ENCODE peak calls at places on chromosome 1, in ten cellular contexts. B is SHP77; F is kidney epithelial cell; J is stimulated activated CD8-positive, alpha-beta memory T cell treated with anti-CD3 and anti-CD28 coated beads, Interleukin-2, amount 100 ng/mL, for 1 hour; D is T-cell; Y is activated naive CD8-positive, alpha-beta T cell treated with anti-CD3 and anti-CD28 coated beads, Interleukin-2, amount 10 ng/mL, durations not matched to agents 7 days and 5 days; Z is MM.1S; G is GM13976; Q is astrocyte; E is activated gamma-delta T cell treated with Interleukin-2 at 50 U/mL for 16 hours. U is an unnamed sample.

GRCh38 chr1:155893389-155894142 is 17.6 kb downstream of the RIT1 start:
- DNase-seq in E (peak; percentile 5), F (peak; percentile 57), Y (no peak), B (peak; percentile 6), Q (peak; percentile 85), Z (peak; percentile 30), J (no peak), D (no peak), G (no peak), U (no peak)

GRCh38 chr1:22414244-22414751 is 37.4 kb upstream of the ZBTB40 start:
- DNase-seq in Y (no peak), D (no peak), J (no peak), B (peak; percentile 88), Z (no peak), E (no peak), G (no peak), F (no peak), Q (no peak), U (peak; percentile 71)

GRCh38 chr1:17866451-17867029 is 111.4 kb downstream of the ACTL8 start:
- DNase-seq in B (no peak), J (no peak), E (no peak), G (no peak), Y (no peak), F (peak; percentile 63), Q (peak; percentile 87), Z (no peak), D (no peak), U (no peak)

GRCh38 chr1:167057297-167057688 is 32.9 kb downstream of the GPA33 start:
- DNase-seq in J (no peak), Z (peak; percentile 86), Q (peak; percentile 18), B (peak; percentile 71), F (no peak), G (peak; percentile 59), E (no peak), Y (peak; percentile 51), D (no peak), U (peak; percentile 67)

GRCh38 chr1:209667701-209668100 is 7.5 kb upstream of the G0S2 start:
- DNase-seq in E (no peak), Z (no peak), Q (no peak), F (no peak), B (no peak), G (no peak), D (no peak), J (no peak), Y (no peak), U (no peak)

GRCh38 chr1:224433041-224433670 is 1.4 kb downstream of the WDR26 start:
- DNase-seq in Y (no peak), E (no peak), D (no peak), G (no peak), F (no peak), Z (peak; percentile 35), B (no peak), J (no peak), Q (no peak), U (no peak)

GRCh38 chr1:10109372-10109771 is 76.6 kb downstream of the UBE4B start:
- DNase-seq in Y (no peak), Z (no peak), F (no peak), J (no peak), G (no peak), D (no peak), Q (no peak), E (no peak), B (no peak), U (no peak)

GRCh38 chr1:202131956-202132821 is 9.5 kb downstream of the GPR37L1 start:
- DNase-seq in J (no peak), E (no peak), F (no peak), Q (no peak), B (no peak), Y (no peak), D (no peak), G (no peak), Z (peak; percentile 4), U (no peak)

GRCh38 chr1:202628646-202629215 is 81.5 kb downstream of the SYT2 start:
- DNase-seq in F (no peak), E (no peak), B (no peak), G (no peak), Q (no peak), Y (no peak), Z (no peak), D (no peak), J (no peak), U (no peak)

GRCh38 chr1:78519446-78519845 is 28.7 kb downstream of the PTGFR start:
- DNase-seq in Y (no peak), Q (peak; percentile 29), G (no peak), F (no peak), D (no peak), B (no peak), E (no peak), Z (no peak), J (no peak), U (no peak)

GRCh38 chr1:109024651-109025050 is 17.3 kb downstream of the WDR47 start:
- DNase-seq in Y (no peak), Q (no peak), Z (no peak), B (no peak), J (no peak), D (no peak), E (no peak), F (no peak), G (no peak), U (no peak)

GRCh38 chr1:235937123-235937522 is 70.4 kb upstream of the LYST start:
- DNase-seq in F (no peak), Z (no peak), E (no peak), Y (no peak), G (peak; percentile 54), Q (no peak), J (no peak), D (no peak), B (no peak), U (no peak)

GRCh38 chr1:191752342-191752741 is 405.9 kb upstream of the RGS18 start:
- DNase-seq in J (no peak), Q (no peak), Y (no peak), Z (no peak), E (no peak), B (no peak), F (no peak), G (no peak), D (no peak), U (no peak)

GRCh38 chr1:233975486-233975885 is 71.0 kb downstream of the SLC35F3 start:
- DNase-seq in F (no peak), D (no peak), E (no peak), Q (no peak), B (no peak), Z (no peak), G (no peak), J (no peak), Y (no peak), U (no peak)

GRCh38 chr1:145965119-145965744 is 742 bp downstream of the POLR3GL start:
- DNase-seq in B (no peak), J (no peak), Y (no peak), D (no peak), Z (no peak), G (no peak), F (no peak), Q (no peak), E (no peak), U (no peak)

GRCh38 chr1:210332719-210333398 is 4.2 kb downstream of the HHAT start:
- DNase-seq in B (no peak), Q (peak; percentile 68), Y (peak; percentile 36), G (peak; percentile 36), D (peak; percentile 40), E (peak; percentile 44), Z (peak; percentile 99), J (no peak), F (no peak), U (no peak)

GRCh38 chr1:17010601-17011438 is 908 bp downstream of the ATP13A2 start:
- DNase-seq in Z (no peak), J (no peak), B (peak; percentile 11), Q (no peak), D (no peak), E (no peak), F (no peak), Y (peak; percentile 50), G (peak; percentile 52), U (peak; percentile 28)

GRCh38 chr1:159798893-159799292 is 3.3 kb upstream of the FCRL6 start:
- DNase-seq in J (no peak), B (peak; percentile 81), Q (peak; percentile 73), F (peak; percentile 26), E (peak; percentile 26), Y (no peak), D (peak; percentile 22), Z (peak; percentile 67), G (peak; percentile 64), U (peak; percentile 79)

GRCh38 chr1:8134546-8135235 is 108.6 kb upstream of the ERRFI1 start:
- DNase-seq in Y (no peak), G (no peak), E (no peak), Q (peak; percentile 65), J (no peak), Z (no peak), D (no peak), B (no peak), F (no peak), U (no peak)

GRCh38 chr1:21655748-21656147 is 13.4 kb downstream of the RAP1GAP start:
- DNase-seq in F (no peak), B (no peak), Q (no peak), E (no peak), D (no peak), Z (no peak), G (no peak), Y (no peak), J (no peak), U (no peak)

GRCh38 chr1:156832434-156832833 is 15.8 kb upstream of the SH2D2A start:
- DNase-seq in J (no peak), F (no peak), G (no peak), Y (no peak), Q (no peak), Z (no peak), E (no peak), B (no peak), D (no peak), U (no peak)

GRCh38 chr1:27577504-27578188 is 26.3 kb downstream of the AHDC1 start:
- DNase-seq in Z (no peak), D (no peak), Q (no peak), E (no peak), F (no peak), G (no peak), B (peak; percentile 49), J (no peak), Y (no peak), U (peak; percentile 18)

GRCh38 chr1:28264897-28265296 is 5.6 kb downstream of the SESN2 start:
- DNase-seq in D (no peak), E (no peak), J (no peak), B (no peak), Z (no peak), Y (no peak), F (no peak), G (no peak), Q (no peak), U (no peak)

GRCh38 chr1:53662951-53663350 is 76.0 kb downstream of the GLIS1 start:
- DNase-seq in F (no peak), J (no peak), E (no peak), D (no peak), B (no peak), Y (no peak), Q (no peak), Z (no peak), G (no peak), U (no peak)

GRCh38 chr1:13549521-13549920 is 34.1 kb upstream of the PDPN start:
- DNase-seq in B (no peak), G (no peak), Z (no peak), F (no peak), D (no peak), Q (no peak), Y (no peak), J (no peak), E (no peak), U (no peak)

GRCh38 chr1:30908446-30908885 is at the start of gene SDC3:
- DNase-seq in F (no peak), Q (no peak), J (no peak), G (peak; percentile 66), D (no peak), B (peak; percentile 25), E (no peak), Z (peak; percentile 25), Y (no peak), U (no peak)

GRCh38 chr1:17547271-17547670 is 7.8 kb downstream of the ARHGEF10L start:
- DNase-seq in Y (no peak), G (no peak), J (no peak), Z (no peak), D (no peak), F (no peak), Q (no peak), B (no peak), E (no peak), U (peak; percentile 8)

GRCh38 chr1:112674986-112675727 is 698 bp downstream of the MOV10 start:
- DNase-seq in Z (no peak), G (peak; percentile 70), F (no peak), B (peak; percentile 44), E (peak; percentile 21), D (peak; percentile 14), Q (peak; percentile 10), J (no peak), Y (peak; percentile 77), U (peak; percentile 54)

U was measured in NCI-H1092.